ENCODE peak calls at places on chromosomes 6 and 20, in five cellular contexts. D is stimulated activated CD4-positive, alpha-beta T cell treated with anti-CD3 and anti-CD28 coated beads, TNF-alpha, amount 100 ng/mL, for 4 hours; J is GM10248; Q is cardiac fibroblast; Z is endothelial cell. F is an unnamed sample.

GRCh38 chr6:123803862-123804681 is at the start of gene NKAIN2:
- DNase-seq in Q (no peak), D (no peak), Z (peak), J (peak), F (peak)

GRCh38 chr20:45924391-45925261 is 9.9 kb upstream of the PCIF1 start:
- DNase-seq in D (no peak), Q (peak), J (no peak), Z (no peak), F (no peak)

GRCh38 chr20:63846128-63846771 is 15.0 kb upstream of the ABHD16B start:
- DNase-seq in Z (no peak), D (no peak), Q (peak), J (no peak), F (no peak)

GRCh38 chr20:25308671-25309394 is 60.9 kb downstream of the PYGB start:
- DNase-seq in Q (peak), Z (no peak), D (no peak), J (no peak), F (no peak)

GRCh38 chr6:82419088-82419720 is 55.6 kb downstream of the TPBG start:
- DNase-seq in Q (no peak), J (peak), D (no peak), Z (no peak), F (peak)

GRCh38 chr6:116328528-116328903 is 42.2 kb upstream of the DSE start:
- DNase-seq in Z (no peak), Q (peak), J (no peak), D (no peak), F (no peak)

GRCh38 chr6:76418657-76419217 is 346.3 kb upstream of the IMPG1 start:
- DNase-seq in Z (no peak), D (no peak), Q (no peak), J (no peak), F (no peak)

GRCh38 chr6:158660331-158660730 is 10.5 kb downstream of the SYTL3 start:
- DNase-seq in J (peak), Z (no peak), Q (no peak), D (no peak), F (no peak)

GRCh38 chr6:145214570-145214969 is 520.8 kb downstream of the EPM2A start:
- DNase-seq in Q (peak), J (no peak), Z (peak), D (no peak), F (peak)

GRCh38 chr6:26432622-26433021 is 7.7 kb upstream of the BTN3A3 start:
- DNase-seq in Z (no peak), J (no peak), D (no peak), Q (peak), F (no peak)

GRCh38 chr6:32932132-32932868 is 8.5 kb downstream of the HLA-DMB start:
- DNase-seq in J (no peak), Q (peak), Z (no peak), D (no peak), F (no peak)

GRCh38 chr6:160952633-160953281 is 38.8 kb upstream of the MAP3K4 start:
- DNase-seq in Q (peak), J (no peak), D (no peak), Z (no peak), F (no peak)